ENCODE peak calls at places on chromosome 18, in nine cellular contexts. E is HTR-8/SVneo; X is GOT3; S is T-helper 1 cell; R is cardiac fibroblast; J is substantia nigra; I is amniotic stem cell; U is stimulated activated CD4-positive, alpha-beta T cell treated with anti-CD3 and anti-CD28 coated beads, Interleukin-4, amount 100 ng/mL, for 48 hours; T is nucleus accumbens. B is an unnamed sample.
A peak's percentile ranks its signal among the peaks of the same experiment; 100 is the strongest.

GRCh38 chr18:34971313-34971712 is 69.9 kb upstream of the MAPRE2 start:
- DNase-seq in X (no peak), E (no peak), T (no peak), S (no peak), U (no peak), I (no peak), R (peak; percentile 14), J (no peak), B (no peak)

GRCh38 chr18:59180150-59180845 is 39.7 kb upstream of the GRP start:
- DNase-seq in U (no peak), T (no peak), S (no peak), X (no peak), E (no peak), J (no peak), R (peak; percentile 63), I (peak; percentile 58), B (no peak)

GRCh38 chr18:23283933-23284430 is 148.7 kb downstream of the CABLES1 start:
- DNase-seq in X (no peak), I (no peak), U (peak; percentile 24), E (no peak), R (peak; percentile 21), J (no peak), T (no peak), S (no peak), B (no peak)

GRCh38 chr18:11591957-11592356 is 17.4 kb upstream of the SLC35G4 start:
- DNase-seq in J (no peak), E (no peak), T (no peak), I (no peak), R (no peak), S (no peak), X (no peak), U (no peak), B (no peak)

GRCh38 chr18:73895701-73896100 is 251.9 kb downstream of the FBXO15 start:
- DNase-seq in X (no peak), U (no peak), J (no peak), I (no peak), R (no peak), S (no peak), T (no peak), E (no peak), B (no peak)

GRCh38 chr18:906416-907170 is 1.9 kb downstream of the ADCYAP1 start:
- DNase-seq in I (no peak), S (no peak), J (no peak), R (no peak), X (no peak), E (no peak), T (no peak), U (no peak), B (no peak)

GRCh38 chr18:14117611-14118010 is 14.6 kb downstream of the ZNF519 start:
- DNase-seq in E (no peak), R (no peak), X (no peak), I (no peak), U (no peak), T (no peak), J (no peak), S (no peak), B (no peak)

GRCh38 chr18:27599202-27599829 is 414.2 kb upstream of the CHST9 start:
- DNase-seq in J (peak; percentile 7), E (peak; percentile 8), S (no peak), R (peak; percentile 56), X (no peak), T (no peak), I (peak; percentile 24), U (no peak), B (no peak)

GRCh38 chr18:54222922-54223567 is 1.4 kb downstream of the MBD2 start:
- DNase-seq in E (no peak), T (no peak), J (no peak), U (peak; percentile 21), I (no peak), S (peak; percentile 51), X (no peak), R (no peak), B (peak; percentile 61)

B was measured in effector memory CD8-positive, alpha-beta T cell.